ENCODE peak calls at places on chromosomes 12 and 14, in five cellular contexts. One of them, this sample, is unnamed.
A peak's percentile ranks its signal among the peaks of the same experiment; 100 is the strongest.

GRCh38 chr14:68668531-68668930 is 124.3 kb downstream of the ZFP36L1 start:
- DNase-seq in K562: no peak
- DNase-seq in HCT116: no peak
- DNase-seq in H1: no peak
- DNase-seq in GM12878: no peak
- DNase-seq in this sample: no peak

GRCh38 chr12:122886851-122887816 is 8.8 kb downstream of the VPS37B start:
- DNase-seq in K562: peak; percentile 77
- DNase-seq in HCT116: peak; percentile 81
- DNase-seq in H1: no peak
- DNase-seq in GM12878: peak; percentile 84
- DNase-seq in this sample: no peak

GRCh38 chr14:52333823-52334657 is 19.9 kb downstream of the PTGER2 start:
- DNase-seq in K562: no peak
- DNase-seq in HCT116: no peak
- DNase-seq in H1: no peak
- DNase-seq in GM12878: no peak
- DNase-seq in this sample: no peak

GRCh38 chr12:22262309-22262708 is 72.2 kb downstream of the ST8SIA1 start:
- DNase-seq in K562: no peak
- DNase-seq in HCT116: no peak
- DNase-seq in H1: no peak
- DNase-seq in GM12878: no peak
- DNase-seq in this sample: no peak

GRCh38 chr14:55399912-55400311 is 11.7 kb downstream of the ATG14 start:
- DNase-seq in K562: no peak
- DNase-seq in HCT116: no peak
- DNase-seq in H1: no peak
- DNase-seq in GM12878: no peak
- DNase-seq in this sample: no peak

GRCh38 chr12:53235742-53236442 is 3.9 kb upstream of the RARG start:
- DNase-seq in K562: no peak
- DNase-seq in HCT116: no peak
- DNase-seq in H1: peak; percentile 56
- DNase-seq in GM12878: no peak
- DNase-seq in this sample: no peak

GRCh38 chr14:31241450-31242114 is 34.0 kb upstream of the HECTD1 start:
- DNase-seq in K562: no peak
- DNase-seq in HCT116: no peak
- DNase-seq in H1: no peak
- DNase-seq in GM12878: no peak
- DNase-seq in this sample: no peak

GRCh38 chr14:24332094-24332983 is 2.5 kb downstream of the ADCY4 start:
- DNase-seq in K562: peak; percentile 79
- DNase-seq in HCT116: no peak
- DNase-seq in H1: peak; percentile 89
- DNase-seq in GM12878: peak; percentile 60
- DNase-seq in this sample: peak; percentile 86

GRCh38 chr14:52551696-52552062 is 626 bp downstream of the TXNDC16 start:
- DNase-seq in K562: peak; percentile 7
- DNase-seq in HCT116: no peak
- DNase-seq in H1: no peak
- DNase-seq in GM12878: no peak
- DNase-seq in this sample: peak; percentile 32

GRCh38 chr14:101509730-101510371 is 51.4 kb upstream of the DIO3 start:
- DNase-seq in K562: no peak
- DNase-seq in HCT116: no peak
- DNase-seq in H1: no peak
- DNase-seq in GM12878: no peak
- DNase-seq in this sample: no peak

GRCh38 chr14:100078216-100078780 is 13.1 kb downstream of the EVL start:
- DNase-seq in K562: no peak
- DNase-seq in HCT116: no peak
- DNase-seq in H1: no peak
- DNase-seq in GM12878: no peak
- DNase-seq in this sample: no peak

GRCh38 chr12:97745406-97746101 is 282.9 kb downstream of the RMST start:
- DNase-seq in K562: no peak
- DNase-seq in HCT116: no peak
- DNase-seq in H1: no peak
- DNase-seq in GM12878: no peak
- DNase-seq in this sample: no peak

GRCh38 chr14:92122761-92123160 is 992 bp downstream of the CPSF2 start:
- DNase-seq in K562: no peak
- DNase-seq in HCT116: no peak
- DNase-seq in H1: no peak
- DNase-seq in GM12878: no peak
- DNase-seq in this sample: no peak

GRCh38 chr14:60163741-60164140 is 1.5 kb downstream of the DHRS7 start:
- DNase-seq in K562: no peak
- DNase-seq in HCT116: no peak
- DNase-seq in H1: no peak
- DNase-seq in GM12878: no peak
- DNase-seq in this sample: no peak

GRCh38 chr12:113403435-113404415 is at the start of gene SDS:
- DNase-seq in K562: peak; percentile 60
- DNase-seq in HCT116: no peak
- DNase-seq in H1: no peak
- DNase-seq in GM12878: no peak
- DNase-seq in this sample: no peak

GRCh38 chr12:56469007-56469930 is 891 bp downstream of the SPRYD4 start:
- DNase-seq in K562: peak; percentile 47
- DNase-seq in HCT116: no peak
- DNase-seq in H1: no peak
- DNase-seq in GM12878: no peak
- DNase-seq in this sample: no peak

GRCh38 chr12:92502417-92503028 is 200.3 kb upstream of the PLEKHG7 start:
- DNase-seq in K562: no peak
- DNase-seq in HCT116: no peak
- DNase-seq in H1: no peak
- DNase-seq in GM12878: peak; percentile 90
- DNase-seq in this sample: peak; percentile 24
- H3K9ac ChIP-seq in K562: no peak overlapping the region
- H3K9ac ChIP-seq in HCT116: no peak overlapping the region
- H3K9ac ChIP-seq in H1: no peak overlapping the region
- H3K9ac ChIP-seq in GM12878: peak overlapping the region; percentile 92
- H3K9ac ChIP-seq in this sample: peak overlapping the region; percentile 15

GRCh38 chr12:106080111-106080732 is 58.5 kb downstream of the NUAK1 start:
- DNase-seq in K562: no peak
- DNase-seq in HCT116: no peak
- DNase-seq in H1: no peak
- DNase-seq in GM12878: no peak
- DNase-seq in this sample: no peak
- TF ChIP-seq SRF in K562: no peak
- TF ChIP-seq SRF in HCT116: no peak
- TF ChIP-seq SRF in H1: no peak
- TF ChIP-seq SRF in GM12878: no peak
- TF ChIP-seq SRF in this sample: no peak

DNA sequence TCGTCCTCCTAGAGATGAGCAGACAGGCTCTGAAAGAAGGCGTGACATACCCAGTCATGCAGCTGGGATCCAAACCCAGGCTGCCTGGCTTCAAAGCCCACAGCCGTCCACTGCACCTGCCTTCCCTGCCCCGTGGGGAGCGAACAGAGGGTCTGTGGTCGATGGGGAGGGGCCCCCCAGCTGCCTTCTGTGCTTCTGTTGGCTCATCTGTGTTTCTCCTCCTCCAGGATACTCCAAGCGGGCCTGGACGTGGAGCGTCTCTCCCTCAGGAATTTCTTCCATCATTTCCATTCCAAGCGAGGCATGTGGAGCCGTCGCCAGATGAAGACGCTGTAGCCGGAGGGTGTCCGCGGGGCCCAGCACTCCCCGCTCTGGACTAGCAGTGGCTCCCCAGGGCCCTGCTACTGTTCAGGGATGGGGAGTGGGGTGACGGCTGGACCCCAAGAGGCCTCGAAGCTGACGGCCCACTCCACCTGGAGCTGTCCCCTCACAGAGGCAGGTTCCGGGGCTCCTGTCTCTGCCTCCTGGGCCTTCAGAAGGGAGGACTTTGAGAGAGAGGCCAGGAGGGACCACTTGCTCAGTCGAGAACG is 101.5 kb downstream of the B4GALNT3 start:
- DNase-seq in K562: no peak
- DNase-seq in HCT116: no peak
- DNase-seq in H1: no peak
- DNase-seq in GM12878: no peak
- DNase-seq in this sample: no peak
- H3K9ac ChIP-seq in K562: no peak overlapping the region
- H3K9ac ChIP-seq in HCT116: no peak overlapping the region
- H3K9ac ChIP-seq in H1: no peak overlapping the region
- H3K9ac ChIP-seq in GM12878: no peak overlapping the region
- H3K9ac ChIP-seq in this sample: no peak overlapping the region

GRCh38 chr14:70987042-70987441 is 79.8 kb downstream of the PCNX1 start:
- DNase-seq in K562: no peak
- DNase-seq in HCT116: no peak
- DNase-seq in H1: no peak
- DNase-seq in GM12878: no peak
- DNase-seq in this sample: no peak
- TF ChIP-seq SRF in K562: no peak
- TF ChIP-seq SRF in HCT116: no peak
- TF ChIP-seq SRF in H1: no peak
- TF ChIP-seq SRF in GM12878: no peak
- TF ChIP-seq SRF in this sample: no peak

GRCh38 chr14:20610002-20610765 is 19.0 kb upstream of the RNASE12 start:
- DNase-seq in K562: peak; percentile 73
- DNase-seq in HCT116: no peak
- DNase-seq in H1: peak; percentile 94
- DNase-seq in GM12878: no peak
- DNase-seq in this sample: peak; percentile 81

GRCh38 chr14:20614038-20614840 is 23.1 kb upstream of the RNASE12 start:
- DNase-seq in K562: no peak
- DNase-seq in HCT116: no peak
- DNase-seq in H1: peak; percentile 69
- DNase-seq in GM12878: no peak
- DNase-seq in this sample: no peak

GRCh38 chr14:20611277-20611676 is 20.1 kb upstream of the RNASE12 start:
- DNase-seq in K562: no peak
- DNase-seq in HCT116: no peak
- DNase-seq in H1: no peak
- DNase-seq in GM12878: no peak
- DNase-seq in this sample: no peak

GRCh38 chr14:20613094-20614037 is 22.2 kb upstream of the RNASE12 start:
- DNase-seq in K562: peak; percentile 75
- DNase-seq in HCT116: peak; percentile 97
- DNase-seq in H1: peak; percentile 91
- DNase-seq in GM12878: peak; percentile 98
- DNase-seq in this sample: peak; percentile 99

DNA sequence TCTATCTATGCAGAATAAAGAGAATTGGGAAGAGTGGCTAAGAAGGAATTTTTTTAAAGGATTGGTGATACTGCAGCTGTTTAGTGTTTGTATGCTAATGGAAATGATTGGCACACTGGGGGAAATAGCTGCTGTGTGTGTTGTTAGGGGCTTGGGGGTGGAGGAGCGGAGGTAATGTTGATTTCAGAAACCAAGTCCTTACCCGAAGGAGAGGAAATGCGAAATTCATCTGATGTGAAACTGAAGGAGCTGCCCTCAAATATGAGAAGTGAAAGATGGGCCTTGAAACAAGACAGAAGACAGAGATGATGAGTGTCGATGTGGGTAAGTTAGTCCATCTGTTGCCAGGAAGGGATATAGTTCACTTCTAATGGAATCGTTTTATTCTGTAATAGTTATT is 21.2 kb upstream of the RNASE12 start:
- DNase-seq in K562: no peak
- DNase-seq in HCT116: no peak
- DNase-seq in H1: no peak
- DNase-seq in GM12878: no peak
- DNase-seq in this sample: no peak
- H3K9ac ChIP-seq in K562: no peak overlapping the region
- H3K9ac ChIP-seq in HCT116: no peak overlapping the region
- H3K9ac ChIP-seq in H1: no peak overlapping the region
- H3K9ac ChIP-seq in GM12878: no peak overlapping the region
- H3K9ac ChIP-seq in this sample: no peak overlapping the region

GRCh38 chr14:95234426-95234825 is 77.1 kb upstream of the DICER1 start:
- DNase-seq in K562: no peak
- DNase-seq in HCT116: no peak
- DNase-seq in H1: no peak
- DNase-seq in GM12878: no peak
- DNase-seq in this sample: no peak

GRCh38 chr14:95235767-95236166 is 78.4 kb upstream of the DICER1 start:
- DNase-seq in K562: no peak
- DNase-seq in HCT116: no peak
- DNase-seq in H1: no peak
- DNase-seq in GM12878: no peak
- DNase-seq in this sample: no peak

GRCh38 chr14:95233702-95234241 is 76.4 kb upstream of the DICER1 start:
- DNase-seq in K562: no peak
- DNase-seq in HCT116: no peak
- DNase-seq in H1: no peak
- DNase-seq in GM12878: peak; percentile 69
- DNase-seq in this sample: no peak

GRCh38 chr14:95236221-95236620 is 78.9 kb upstream of the DICER1 start:
- DNase-seq in K562: no peak
- DNase-seq in HCT116: no peak
- DNase-seq in H1: no peak
- DNase-seq in GM12878: no peak
- DNase-seq in this sample: no peak

DNA sequence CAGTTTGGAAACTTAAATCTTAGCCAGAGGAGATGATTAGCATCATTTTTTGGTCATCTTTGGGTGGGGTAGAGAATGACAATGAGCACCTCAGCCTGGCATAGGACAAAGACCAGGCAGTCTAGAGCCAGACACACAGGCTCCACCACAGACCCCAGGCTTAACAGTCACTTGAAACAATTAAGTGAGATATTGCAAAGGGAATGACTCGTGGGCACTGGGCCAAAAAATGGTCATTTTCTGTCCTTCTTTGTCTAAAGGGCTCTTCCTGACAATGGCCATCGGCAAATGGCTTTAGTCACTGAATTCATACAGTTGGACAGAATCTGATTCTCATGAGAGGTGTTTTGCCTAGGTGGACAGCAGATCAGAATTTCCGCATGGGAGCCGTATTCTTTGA is 78.0 kb upstream of the DICER1 start:
- DNase-seq in K562: no peak
- DNase-seq in HCT116: no peak
- DNase-seq in H1: no peak
- DNase-seq in GM12878: no peak
- DNase-seq in this sample: no peak
- TF ChIP-seq SRF in K562: no peak
- TF ChIP-seq SRF in HCT116: no peak
- TF ChIP-seq SRF in H1: no peak
- TF ChIP-seq SRF in GM12878: no peak
- TF ChIP-seq SRF in this sample: no peak